ENCODE peak calls at places on chromosomes 12 and 14, in six cellular contexts. M, H, E, R, L and N are unnamed samples.

GRCh38 chr12:62581288-62582064 is 114.8 kb downstream of the MON2 start:
- DNase-seq in H (peak; percentile 60), M (no peak), R (no peak), L (no peak), E (peak; percentile 72), N (peak; percentile 54)

GRCh38 chr14:104368751-104369100 is 210.8 kb upstream of the C14orf180 start:
- DNase-seq in L (no peak), E (no peak), M (no peak), R (no peak), H (no peak), N (no peak)

GRCh38 chr14:104320611-104321086 is 182.3 kb downstream of the KIF26A start:
- DNase-seq in L (no peak), E (no peak), R (no peak), M (no peak), H (no peak), N (no peak)

GRCh38 chr14:53542692-53543091 is 389.6 kb upstream of the DDHD1 start:
- DNase-seq in L (peak; percentile 12), M (peak; percentile 35), H (no peak), R (no peak), E (peak; percentile 75), N (no peak)

GRCh38 chr12:47977772-47978597 is 14.6 kb downstream of the TMEM106C start:
- DNase-seq in R (no peak), E (no peak), M (no peak), L (no peak), H (no peak), N (no peak)

GRCh38 chr14:95006479-95006878 is 150.8 kb downstream of the DICER1 start:
- DNase-seq in E (no peak), L (no peak), M (no peak), R (no peak), H (no peak), N (no peak)

GRCh38 chr14:82060219-82060618 is 526.6 kb upstream of the SEL1L start:
- DNase-seq in R (no peak), H (no peak), L (no peak), M (no peak), E (no peak), N (no peak)

GRCh38 chr12:27637524-27637923 is 58.7 kb upstream of the REP15 start:
- DNase-seq in L (no peak), H (no peak), E (no peak), M (no peak), R (no peak), N (no peak)

GRCh38 chr14:89849931-89850330 is 104.6 kb downstream of the EFCAB11 start:
- DNase-seq in R (no peak), H (no peak), E (peak; percentile 56), L (no peak), M (no peak), N (no peak)

GRCh38 chr12:130468700-130469245 is 131.1 kb downstream of the PIWIL1 start:
- DNase-seq in R (no peak), L (no peak), E (no peak), H (no peak), M (no peak), N (no peak)

GRCh38 chr12:58731096-58731495 is 189.2 kb downstream of the LRIG3 start:
- DNase-seq in M (no peak), E (no peak), H (no peak), R (no peak), L (no peak), N (no peak)

GRCh38 chr12:104495786-104496185 is 39.0 kb downstream of the CHST11 start:
- DNase-seq in M (no peak), H (no peak), E (no peak), L (no peak), R (no peak), N (no peak)

DNA sequence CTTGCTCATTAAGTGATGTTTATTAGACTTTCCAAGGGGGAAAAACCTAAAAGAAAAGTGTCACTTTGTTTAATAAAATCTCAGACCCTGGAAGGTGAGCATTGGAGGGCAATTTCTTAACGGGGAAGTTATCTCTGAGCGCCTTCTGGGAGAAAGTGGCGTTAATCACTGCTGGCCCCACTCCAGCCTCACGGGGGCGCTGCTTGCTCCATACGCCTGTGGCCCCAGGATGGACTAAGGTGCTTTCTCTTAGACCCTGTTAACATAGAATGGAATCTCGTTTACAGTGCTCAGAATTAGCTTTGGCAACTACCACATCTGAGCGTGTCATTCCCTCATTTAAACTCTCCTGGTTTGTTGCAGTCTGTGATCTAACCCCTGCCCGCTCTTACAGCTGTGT is 16.4 kb upstream of the PRIMA1 start:
- DNase-seq in L (no peak), H (no peak), R (no peak), E (no peak), M (no peak), N (no peak)
- TF ChIP-seq CTCF in L (peak; percentile 52), H (peak; percentile 17), R (no peak), E (no peak), M (no peak), N (no peak)

GRCh38 chr14:72975776-72976175 is 49.5 kb downstream of the DCAF4 start:
- DNase-seq in E (no peak), M (no peak), R (no peak), L (peak; percentile 32), H (peak; percentile 17), N (no peak)
- TF ChIP-seq CTCF in E (no peak), M (no peak), R (no peak), L (peak; percentile 42), H (no peak), N (no peak)

DNA sequence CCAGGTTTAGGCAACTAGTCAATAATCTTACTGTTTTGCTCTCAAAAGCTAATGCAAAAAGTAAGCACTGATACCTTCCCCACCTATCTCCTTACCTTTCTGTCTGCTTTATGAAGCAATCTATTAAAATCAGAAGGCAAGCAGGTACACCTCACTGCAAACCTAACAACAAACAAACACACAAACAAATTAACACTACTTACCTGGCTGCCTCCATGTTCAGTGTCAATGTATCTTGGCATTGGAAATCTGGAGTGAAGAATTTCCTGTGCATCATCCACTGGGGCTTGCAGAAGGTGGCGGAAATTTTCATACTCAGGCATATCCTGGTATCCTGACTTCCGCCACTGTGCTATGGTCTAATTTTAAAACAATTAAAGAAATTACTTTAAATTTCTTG is 62.5 kb downstream of the SEC23A start:
- DNase-seq in E (no peak), M (no peak), R (no peak), H (no peak), L (no peak), N (no peak)
- TF ChIP-seq CTCF in E (no peak), M (no peak), R (no peak), H (no peak), L (no peak), N (no peak)

GRCh38 chr14:68408680-68409079 is 384.2 kb downstream of the ZFP36L1 start:
- DNase-seq in M (no peak), L (no peak), E (no peak), H (peak; percentile 40), R (no peak), N (no peak)
- TF ChIP-seq CTCF in M (no peak), L (no peak), E (peak; percentile 23), H (no peak), R (no peak), N (no peak)

GRCh38 chr14:106436310-106436905 is 910.0 kb downstream of the TMEM121 start:
- DNase-seq in L (peak; percentile 85), R (peak; percentile 86), H (peak; percentile 51), E (no peak), M (peak; percentile 54), N (no peak)
- TF ChIP-seq CTCF in L (peak; percentile 82), R (no peak), H (peak; percentile 47), E (peak; percentile 23), M (no peak), N (no peak)

GRCh38 chr12:127014079-127014478 is 1252.9 kb upstream of the TMEM132C start:
- DNase-seq in L (no peak), H (no peak), R (no peak), M (no peak), E (no peak), N (no peak)
- TF ChIP-seq CTCF in L (no peak), H (no peak), R (no peak), M (no peak), E (no peak), N (no peak)

DNA sequence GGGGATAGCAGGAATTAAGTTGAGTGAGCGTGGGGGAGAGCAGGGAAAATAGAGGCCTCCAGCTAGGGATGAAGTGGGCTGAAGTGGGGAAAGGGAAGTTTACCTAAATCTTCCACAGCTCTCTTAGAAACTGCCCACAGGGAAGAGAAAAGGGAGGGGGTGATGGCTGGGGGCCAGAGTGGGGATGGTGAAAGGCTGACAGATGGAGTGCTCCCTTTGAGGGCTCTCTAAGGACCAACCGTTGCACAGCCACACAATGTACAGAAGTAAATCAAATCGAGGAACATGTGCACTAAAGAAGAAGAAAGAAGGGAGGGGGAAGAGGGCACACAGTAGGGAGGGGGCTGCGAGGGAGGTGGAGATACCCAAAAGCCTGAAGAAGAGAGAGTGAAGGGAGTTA is 10.6 kb upstream of the NEUROD4 start:
- DNase-seq in R (no peak), L (no peak), H (no peak), E (no peak), M (no peak), N (no peak)
- TF ChIP-seq CTCF in R (no peak), L (no peak), H (no peak), E (no peak), M (no peak), N (no peak)

GRCh38 chr12:43914923-43915468 is 79.1 kb downstream of the TMEM117 start:
- DNase-seq in L (no peak), H (peak; percentile 3), M (no peak), R (no peak), E (no peak), N (no peak)
- TF ChIP-seq CTCF in L (peak; percentile 34), H (no peak), M (no peak), R (no peak), E (peak; percentile 28), N (peak; percentile 25)

DNA sequence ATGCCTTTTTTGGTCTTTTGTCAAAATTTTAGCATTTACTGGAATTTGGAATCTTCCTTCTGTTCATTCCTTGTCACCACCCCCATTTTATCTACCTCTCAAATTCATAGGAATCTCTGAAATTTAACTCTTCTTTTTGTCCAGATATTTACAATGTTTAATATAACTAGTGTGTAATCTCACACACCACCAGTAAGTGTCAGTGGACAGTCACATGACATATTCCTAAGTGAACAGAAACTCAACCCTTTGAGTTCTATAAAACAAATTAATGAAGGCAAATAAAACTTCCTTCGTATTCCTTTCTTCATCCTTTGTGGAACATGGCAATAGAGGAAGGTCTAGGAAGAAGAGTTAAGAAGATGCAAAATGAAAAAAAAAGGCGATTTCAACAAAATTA is 26.6 kb downstream of the ATF7 start:
- DNase-seq in E (no peak), R (no peak), H (no peak), M (no peak), L (no peak), N (no peak)
- TF ChIP-seq CTCF in E (no peak), R (peak; percentile 20), H (no peak), M (no peak), L (no peak), N (no peak)